ENCODE peak calls at places on chromosomes 1 and 21, in nine cellular contexts. M, A, O, T, H, X, Q, F and G are unnamed samples.

GRCh38 chr21:41932191-41932575 is 21.6 kb downstream of the C2CD2 start:
- DNase-seq in M (no peak), A (no peak), O (peak), T (peak), H (no peak), X (peak), Q (no peak), F (no peak), G (no peak)

GRCh38 chr21:17577701-17578100 is 35.0 kb downstream of the BTG3 start:
- DNase-seq in M (no peak), A (no peak), O (no peak), T (no peak), H (no peak), X (no peak), Q (no peak), F (no peak), G (no peak)

GRCh38 chr1:112704908-112705627 is 1.9 kb downstream of the RHOC start:
- DNase-seq in M (peak), A (peak), O (peak), T (peak), H (peak), X (peak), Q (peak), F (peak), G (peak)

GRCh38 chr1:8437286-8437685 is 119.4 kb downstream of the SLC45A1 start:
- DNase-seq in M (no peak), A (no peak), O (no peak), T (no peak), H (no peak), X (no peak), Q (no peak), F (no peak), G (no peak)

GRCh38 chr1:235397733-235398132 is 30.5 kb downstream of the TBCE start:
- DNase-seq in M (no peak), A (no peak), O (peak), T (peak), H (no peak), X (peak), Q (no peak), F (no peak), G (no peak)

GRCh38 chr1:54249798-54250497 is 50.0 kb downstream of the MRPL37 start:
- DNase-seq in M (no peak), A (no peak), O (peak), T (peak), H (no peak), X (peak), Q (peak), F (no peak), G (no peak)

GRCh38 chr1:234206651-234207284 is 166.5 kb upstream of the COA6 start:
- DNase-seq in M (no peak), A (no peak), O (peak), T (peak), H (no peak), X (peak), Q (peak), F (peak), G (no peak)

GRCh38 chr21:46120301-46121285 is 22.7 kb downstream of the COL6A2 start:
- DNase-seq in M (peak), A (no peak), O (no peak), T (no peak), H (no peak), X (no peak), Q (peak), F (peak), G (peak)

GRCh38 chr1:168230709-168231108 is 4.9 kb downstream of the SFT2D2 start:
- DNase-seq in M (no peak), A (no peak), O (peak), T (no peak), H (no peak), X (peak), Q (no peak), F (no peak), G (no peak)

GRCh38 chr1:111422546-111423391 is 4.8 kb downstream of the OVGP1 start:
- DNase-seq in M (no peak), A (no peak), O (peak), T (no peak), H (no peak), X (peak), Q (no peak), F (peak), G (no peak)

GRCh38 chr1:228865613-228866320 is 130.5 kb downstream of the RHOU start:
- DNase-seq in M (no peak), A (no peak), O (no peak), T (no peak), H (no peak), X (no peak), Q (no peak), F (no peak), G (no peak)

DNA sequence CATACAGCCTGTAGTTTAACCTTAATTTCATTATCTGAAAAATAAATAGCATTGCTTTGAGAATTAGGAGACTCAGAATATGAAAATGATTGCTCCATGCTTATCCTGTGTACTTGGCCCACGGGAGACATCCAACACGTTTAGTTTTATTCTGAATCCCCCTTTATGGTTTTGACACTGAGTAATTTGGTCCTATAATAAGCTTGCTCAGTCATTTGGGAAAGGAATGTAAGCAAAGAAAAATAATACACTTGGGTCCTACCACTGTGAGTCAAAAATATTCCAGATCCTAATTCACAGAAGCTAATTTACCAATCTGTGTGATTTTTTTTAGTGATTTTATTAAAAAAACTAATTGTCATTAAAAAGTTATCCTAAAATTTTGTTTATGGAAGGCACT is 557.3 kb downstream of the USP25 start:
- DNase-seq in M (no peak), A (no peak), O (no peak), T (peak), H (no peak), X (no peak), Q (no peak), F (no peak), G (no peak)
- H3K27ac ChIP-seq in M (no peak), A (no peak), O (no peak), T (no peak), H (no peak), X (no peak), Q (no peak), F (no peak), G (no peak)

GRCh38 chr1:179128520-179128919 is 46.6 kb downstream of the TOR3A start:
- DNase-seq in M (no peak), A (no peak), O (no peak), T (peak), H (no peak), X (peak), Q (no peak), F (peak), G (no peak)

GRCh38 chr1:179127163-179127895 is 45.5 kb downstream of the TOR3A start:
- DNase-seq in M (no peak), A (no peak), O (peak), T (peak), H (no peak), X (peak), Q (no peak), F (no peak), G (no peak)

GRCh38 chr1:179126338-179127060 is 44.6 kb downstream of the TOR3A start:
- DNase-seq in M (no peak), A (no peak), O (no peak), T (peak), H (peak), X (no peak), Q (no peak), F (peak), G (peak)

GRCh38 chr1:179124866-179125265 is 43.0 kb downstream of the TOR3A start:
- DNase-seq in M (no peak), A (no peak), O (peak), T (peak), H (no peak), X (peak), Q (no peak), F (no peak), G (no peak)

GRCh38 chr1:179129702-179130473 is 48.0 kb downstream of the TOR3A start:
- DNase-seq in M (no peak), A (peak), O (peak), T (peak), H (no peak), X (no peak), Q (no peak), F (no peak), G (no peak)
- H3K4me3 ChIP-seq in M (no peak), A (peak), O (peak), T (no peak), H (peak), X (no peak), Q (peak), F (no peak), G (peak)

GRCh38 chr1:1118011-1118892 is 2.4 kb upstream of the C1orf159 start:
- DNase-seq in M (peak), A (no peak), O (no peak), T (no peak), H (no peak), X (no peak), Q (no peak), F (no peak), G (no peak)

GRCh38 chr1:1115830-1116700 is at the start of gene C1orf159:
- DNase-seq in M (peak), A (peak), O (peak), T (peak), H (peak), X (peak), Q (peak), F (peak), G (peak)

GRCh38 chr1:1118893-1119220 is 3.0 kb upstream of the C1orf159 start:
- DNase-seq in M (no peak), A (no peak), O (no peak), T (no peak), H (no peak), X (no peak), Q (no peak), F (no peak), G (no peak)

GRCh38 chr1:1116701-1117468 is 996 bp upstream of the C1orf159 start:
- DNase-seq in M (peak), A (no peak), O (peak), T (peak), H (no peak), X (peak), Q (peak), F (no peak), G (no peak)

DNA sequence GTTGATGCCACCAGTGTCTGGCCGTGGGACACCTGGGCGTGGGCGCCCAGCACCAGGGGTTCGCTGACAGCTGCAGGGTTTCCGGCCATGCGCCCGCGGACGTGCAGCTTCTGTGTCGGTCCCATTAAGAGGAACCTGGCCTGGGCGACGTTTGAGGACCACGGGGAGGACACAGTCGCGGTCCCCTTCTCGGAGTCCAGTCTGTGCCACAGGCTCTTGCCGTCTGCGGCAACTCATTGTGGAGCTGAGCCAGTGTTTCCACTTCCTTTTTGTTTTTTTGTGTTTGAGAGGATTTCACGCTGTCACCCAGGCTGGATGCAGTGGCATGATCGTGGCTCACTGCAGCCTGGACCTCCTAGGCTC is 1.6 kb upstream of the C1orf159 start:
- DNase-seq in M (peak), A (no peak), O (no peak), T (no peak), H (no peak), X (no peak), Q (no peak), F (no peak), G (no peak)
- H3K27ac ChIP-seq in M (no peak), A (no peak), O (no peak), T (no peak), H (no peak), X (no peak), Q (no peak), F (no peak), G (no peak)

DNA sequence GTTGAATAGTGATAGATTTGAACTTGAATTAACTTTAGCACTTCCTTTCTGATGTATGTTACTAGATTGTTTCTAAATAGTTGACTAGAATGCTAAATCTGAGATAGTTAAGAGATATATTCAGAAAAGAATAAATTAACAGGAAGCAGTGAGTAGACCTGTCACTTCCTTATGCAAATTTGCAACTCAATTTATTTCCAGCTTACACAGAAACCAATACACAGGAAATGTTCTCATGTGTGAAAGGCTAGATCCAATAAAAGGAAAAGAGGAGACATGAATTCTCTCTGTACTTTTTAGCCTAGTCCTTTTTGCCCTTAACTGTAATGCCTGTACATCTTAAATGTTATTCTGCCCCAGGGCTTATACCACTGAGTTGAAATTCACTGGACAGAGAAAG is 522.3 kb downstream of the COL11A1 start:
- DNase-seq in M (no peak), A (no peak), O (no peak), T (no peak), H (no peak), X (no peak), Q (no peak), F (no peak), G (no peak)
- H3K4me3 ChIP-seq in M (no peak), A (no peak), O (no peak), T (no peak), H (no peak), X (no peak), Q (no peak), F (no peak), G (no peak)

GRCh38 chr1:149936992-149937705 is 470 bp upstream of the MTMR11 start:
- DNase-seq in M (no peak), A (no peak), O (peak), T (peak), H (no peak), X (peak), Q (no peak), F (peak), G (no peak)
- H3K27ac ChIP-seq in M (peak), A (no peak), O (peak), T (peak), H (peak), X (peak), Q (peak), F (peak), G (peak)

DNA sequence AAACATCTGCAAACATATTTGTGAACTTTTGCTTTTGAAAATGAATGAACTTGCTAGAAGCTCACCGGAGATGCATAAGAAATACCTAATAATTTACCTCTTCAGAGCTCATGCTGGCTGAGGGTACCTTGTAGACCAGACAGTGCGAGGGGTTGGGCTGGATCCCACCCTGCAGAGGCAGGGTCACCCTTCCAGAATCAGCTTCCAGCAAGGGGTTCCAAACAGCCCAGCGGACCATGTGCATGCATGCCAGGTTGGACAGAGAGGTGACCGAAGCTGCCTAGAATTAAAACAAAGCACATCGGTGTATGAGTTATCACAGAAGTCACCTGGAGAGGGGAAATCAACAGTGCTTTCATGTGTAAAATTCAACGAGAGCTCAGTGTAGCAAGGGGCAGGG is 59.2 kb downstream of the NPHP4 start:
- DNase-seq in M (no peak), A (no peak), O (no peak), T (no peak), H (no peak), X (no peak), Q (no peak), F (no peak), G (no peak)
- H3K4me3 ChIP-seq in M (no peak), A (no peak), O (no peak), T (no peak), H (no peak), X (no peak), Q (no peak), F (no peak), G (no peak)

GRCh38 chr21:39648879-39649278 is 36.1 kb downstream of the B3GALT5 start:
- DNase-seq in M (no peak), A (no peak), O (no peak), T (no peak), H (no peak), X (no peak), Q (no peak), F (no peak), G (no peak)

GRCh38 chr21:39649526-39649925 is 36.8 kb downstream of the B3GALT5 start:
- DNase-seq in M (no peak), A (no peak), O (no peak), T (no peak), H (no peak), X (no peak), Q (no peak), F (no peak), G (no peak)

GRCh38 chr21:39650306-39650705 is 37.6 kb downstream of the B3GALT5 start:
- DNase-seq in M (no peak), A (no peak), O (no peak), T (no peak), H (no peak), X (no peak), Q (no peak), F (no peak), G (peak)

GRCh38 chr21:39650801-39651200 is 38.1 kb downstream of the B3GALT5 start:
- DNase-seq in M (no peak), A (no peak), O (no peak), T (peak), H (no peak), X (no peak), Q (no peak), F (no peak), G (no peak)

DNA sequence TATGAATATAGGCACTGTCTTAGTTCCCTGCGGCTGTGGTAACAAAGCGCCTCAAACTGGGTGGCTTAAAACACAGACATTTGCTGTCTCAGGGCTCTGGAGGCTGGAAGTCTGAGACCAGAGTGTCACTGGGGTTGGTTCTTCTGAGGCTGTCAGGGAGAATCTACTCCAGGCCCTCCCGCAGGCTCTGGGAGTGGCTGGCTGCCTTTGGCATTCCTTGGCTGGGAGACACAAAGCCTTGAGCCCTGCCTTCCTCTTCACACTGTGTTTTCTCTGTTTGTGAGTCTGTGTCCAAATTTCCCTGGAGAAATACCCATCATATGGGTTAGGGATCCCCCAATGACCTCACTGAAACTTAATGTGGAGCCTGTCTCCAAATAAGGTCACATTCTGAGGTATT is 38.5 kb downstream of the B3GALT5 start:
- DNase-seq in M (no peak), A (no peak), O (peak), T (peak), H (no peak), X (no peak), Q (no peak), F (no peak), G (no peak)
- H3K27ac ChIP-seq in M (no peak), A (no peak), O (no peak), T (no peak), H (no peak), X (no peak), Q (no peak), F (no peak), G (no peak)